ENCODE peak calls at places on chromosomes 11 and 22, in seven cellular contexts. W is activated CD4-positive, alpha-beta T cell treated with anti-CD3 and anti-CD28 coated beads, Interleukin-2, amount 10 ng/mL, durations not matched to agents 7 days and 5 days; X is NCI-H510A treated with DMSO at 0.1 percent for 48 hours; A is CD4-positive, alpha-beta T cell; Z is glutamatergic neuron; J is T-cell; V is Right ventricle myocardium superior. O is an unnamed sample.
A peak's percentile ranks its signal among the peaks of the same experiment; 100 is the strongest.

GRCh38 chr11:69822676-69823494 is 3.7 kb upstream of the FGF3 start:
- DNase-seq in X (no peak), Z (no peak), A (no peak), W (no peak), V (no peak), J (no peak), O (no peak)

GRCh38 chr11:117144477-117145392 is 648 bp downstream of the PAFAH1B2 start:
- DNase-seq in J (peak; percentile 1), Z (peak; percentile 71), A (no peak), W (peak; percentile 34), V (peak; percentile 77), X (no peak), O (peak; percentile 67)

GRCh38 chr11:99241059-99241458 is 220.3 kb downstream of the CNTN5 start:
- DNase-seq in A (no peak), Z (no peak), J (no peak), X (no peak), V (no peak), W (no peak), O (no peak)

GRCh38 chr22:48396091-48396784 is 1431.4 kb downstream of the BRD1 start:
- DNase-seq in V (no peak), A (no peak), W (no peak), Z (no peak), X (no peak), J (no peak), O (no peak)

GRCh38 chr11:98955551-98955950 is 65.2 kb upstream of the CNTN5 start:
- DNase-seq in X (no peak), A (no peak), J (no peak), Z (no peak), V (no peak), W (no peak), O (no peak)

GRCh38 chr22:31574015-31574670 is 77.8 kb downstream of the SFI1 start:
- DNase-seq in J (no peak), V (no peak), A (no peak), W (no peak), X (no peak), Z (no peak), O (no peak)

GRCh38 chr11:64970731-64971151 is 1.2 kb downstream of the MAJIN start:
- DNase-seq in V (no peak), J (no peak), X (no peak), Z (no peak), A (no peak), W (peak; percentile 24), O (no peak)

GRCh38 chr22:36486619-36487384 is 5.4 kb upstream of the TXN2 start:
- DNase-seq in X (no peak), J (peak; percentile 14), W (peak; percentile 72), Z (no peak), V (no peak), A (peak; percentile 65), O (no peak)

GRCh38 chr11:114279778-114280532 is 16.2 kb upstream of the NNMT start:
- DNase-seq in W (no peak), X (no peak), V (no peak), Z (no peak), J (no peak), A (no peak), O (no peak)

GRCh38 chr11:86696004-86696403 is 23.6 kb upstream of the ME3 start:
- DNase-seq in X (no peak), A (no peak), J (no peak), Z (no peak), W (no peak), V (no peak), O (no peak)

GRCh38 chr11:10725114-10725906 is 25.7 kb upstream of the CTR9 start:
- DNase-seq in V (no peak), A (no peak), W (peak; percentile 31), X (no peak), J (no peak), Z (no peak), O (no peak)

GRCh38 chr11:120413480-120413879 is 77.3 kb downstream of the ARHGEF12 start:
- DNase-seq in X (no peak), W (no peak), V (no peak), Z (no peak), A (no peak), J (no peak), O (no peak)

GRCh38 chr22:36770116-36770945 is 5.6 kb downstream of the IFT27 start:
- DNase-seq in W (no peak), J (no peak), Z (no peak), X (no peak), V (no peak), A (no peak), O (no peak)

GRCh38 chr11:107707128-107707760 is 4.6 kb downstream of the SLN start:
- DNase-seq in Z (no peak), V (no peak), X (no peak), W (no peak), A (no peak), J (no peak), O (no peak)

GRCh38 chr11:107545101-107545514 is 20.4 kb downstream of the ALKBH8 start:
- DNase-seq in X (no peak), A (no peak), W (no peak), Z (no peak), J (no peak), V (no peak), O (no peak)

GRCh38 chr11:2583605-2583958 is 116.2 kb downstream of the KCNQ1OT1 start:
- DNase-seq in Z (peak; percentile 12), V (peak; percentile 29), J (no peak), A (peak; percentile 23), X (no peak), W (no peak), O (no peak)

GRCh38 chr11:122180435-122180834 is 64.4 kb upstream of the BLID start:
- DNase-seq in Z (no peak), A (no peak), X (no peak), W (no peak), V (no peak), J (no peak), O (no peak)

GRCh38 chr11:43021466-43021865 is 290.3 kb upstream of the API5 start:
- DNase-seq in V (no peak), J (no peak), X (peak; percentile 35), A (no peak), W (no peak), Z (peak; percentile 30), O (no peak)

GRCh38 chr11:18065572-18065971 is 19.5 kb upstream of the TPH1 start:
- DNase-seq in J (no peak), A (no peak), V (no peak), W (no peak), X (peak; percentile 81), Z (no peak), O (no peak)

GRCh38 chr11:11211186-11211585 is 141.9 kb downstream of the CSNK2A3 start:
- DNase-seq in Z (no peak), W (no peak), V (peak; percentile 54), J (no peak), X (no peak), A (no peak), O (no peak)

GRCh38 chr22:46079093-46079860 is 71.0 kb upstream of the PPARA start:
- DNase-seq in V (peak; percentile 40), Z (peak; percentile 11), J (no peak), A (no peak), X (no peak), W (no peak), O (peak; percentile 39)

GRCh38 chr11:85663080-85663729 is 1.7 kb downstream of the CREBZF start:
- DNase-seq in X (no peak), J (no peak), Z (no peak), W (no peak), A (no peak), V (no peak), O (no peak)

GRCh38 chr11:7974668-7975067 is 9.4 kb upstream of the NLRP10 start:
- DNase-seq in W (no peak), J (no peak), X (no peak), Z (no peak), V (no peak), A (no peak), O (no peak)

GRCh38 chr22:39666926-39667325 is 96.4 kb downstream of the CACNA1I start:
- DNase-seq in J (no peak), W (no peak), V (no peak), A (no peak), Z (no peak), X (no peak), O (no peak)

GRCh38 chr11:123577081-123577598 is 77.3 kb downstream of the SCN3B start:
- DNase-seq in W (peak; percentile 64), V (peak; percentile 83), X (peak; percentile 6), Z (peak; percentile 92), A (peak; percentile 70), J (peak; percentile 16), O (peak; percentile 74)

GRCh38 chr11:134034496-134035381 is 34.1 kb upstream of the JAM3 start:
- DNase-seq in A (no peak), W (no peak), X (no peak), Z (no peak), V (no peak), J (no peak), O (no peak)

GRCh38 chr22:43385770-43386641 is 25.8 kb upstream of the MPPED1 start:
- DNase-seq in X (peak; percentile 50), A (peak; percentile 76), J (peak; percentile 38), Z (peak; percentile 85), V (peak; percentile 86), W (peak; percentile 76), O (peak; percentile 85)